ENCODE peak calls at places on chromosome X, in four cellular contexts. U is tibial artery, D is transverse colon, W is AG04450. N is an unnamed sample.

GRCh38 chrX:16512401-16512776 is 137.6 kb upstream of the S100G start:
- DNase-seq in U (no peak), D (no peak), W (no peak), N (no peak)

GRCh38 chrX:117996918-117997480 is 119.6 kb downstream of the KLHL13 start:
- DNase-seq in U (no peak), D (no peak), W (no peak), N (no peak)

GRCh38 chrX:34778961-34779360 is 121.9 kb upstream of the TMEM47 start:
- DNase-seq in U (no peak), D (no peak), W (peak; percentile 15), N (no peak)

GRCh38 chrX:47283015-47283771 is 50.4 kb downstream of the USP11 start:
- DNase-seq in U (no peak), D (no peak), W (no peak), N (peak; percentile 70)

GRCh38 chrX:46628406-46629371 is 55.1 kb downstream of the CHST7 start:
- DNase-seq in U (peak; percentile 80), D (peak; percentile 16), W (peak; percentile 21), N (no peak)

GRCh38 chrX:152632445-152633097 is 5.1 kb upstream of the GABRQ start:
- DNase-seq in U (peak; percentile 55), D (peak; percentile 47), W (peak; percentile 6), N (peak; percentile 22)

GRCh38 chrX:24245201-24245600 is 68.7 kb downstream of the SUPT20HL2 start:
- DNase-seq in U (no peak), D (no peak), W (no peak), N (no peak)

GRCh38 chrX:133868687-133869086 is 116.7 kb downstream of the GPC3 start:
- DNase-seq in U (no peak), D (no peak), W (no peak), N (no peak)

GRCh38 chrX:57329008-57329407 is 42.5 kb downstream of the FAAH2 start:
- DNase-seq in U (no peak), D (no peak), W (no peak), N (no peak)
- TF ChIP-seq CTCF in U (no peak), D (no peak), W (no peak), N (no peak)

GRCh38 chrX:108167211-108167872 is 75.8 kb downstream of the ATG4A start:
- DNase-seq in U (no peak), D (no peak), W (no peak), N (no peak)

GRCh38 chrX:108169768-108170167 is 78.2 kb downstream of the ATG4A start:
- DNase-seq in U (no peak), D (no peak), W (no peak), N (no peak)

GRCh38 chrX:108165349-108166111 is 74.0 kb downstream of the ATG4A start:
- DNase-seq in U (no peak), D (no peak), W (peak; percentile 4), N (no peak)

GRCh38 chrX:108171671-108172070 is 80.1 kb downstream of the ATG4A start:
- DNase-seq in U (no peak), D (no peak), W (no peak), N (no peak)

DNA sequence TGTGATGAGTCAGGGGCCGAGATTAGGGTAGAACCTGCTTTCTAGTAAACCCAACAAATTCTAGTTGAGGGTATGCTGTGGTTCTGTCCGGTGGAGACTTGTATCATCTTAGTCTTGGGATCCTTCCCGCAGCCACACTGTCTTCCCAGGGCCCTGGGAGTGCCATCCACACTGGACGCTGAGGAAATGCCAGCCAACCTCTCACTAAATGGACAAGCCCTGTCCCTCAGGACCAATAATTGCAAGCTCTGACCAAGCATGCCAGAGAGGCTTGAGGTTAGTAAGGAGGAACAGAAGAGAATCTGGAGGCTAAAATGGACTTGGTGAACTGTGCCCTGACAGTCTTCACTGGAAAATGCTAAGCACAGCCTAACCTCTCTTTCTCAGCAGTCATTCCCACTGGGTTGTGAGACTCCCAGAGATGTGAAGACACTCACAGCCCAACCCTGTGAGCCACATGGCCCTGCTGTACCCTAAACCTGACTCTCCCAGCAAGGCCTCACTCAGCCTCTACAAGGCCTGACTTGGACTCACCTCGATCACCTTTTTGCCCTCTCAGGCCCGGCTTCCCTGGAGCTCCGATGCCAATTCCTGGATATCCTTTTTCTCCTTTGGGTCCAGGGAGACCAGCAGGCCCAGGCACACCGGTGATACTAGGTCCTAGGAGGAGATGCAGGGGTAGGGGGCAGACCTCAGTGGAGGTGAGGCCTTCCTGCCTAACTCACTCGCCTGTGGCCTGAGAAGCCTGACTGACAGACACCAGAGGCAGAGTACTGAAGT is 77.6 kb downstream of the ATG4A start:
- DNase-seq in U (no peak), D (no peak), W (no peak), N (no peak)
- H3K27ac ChIP-seq in U (no peak overlapping the region), D (no peak overlapping the region), W (no peak overlapping the region), N (no peak overlapping the region)

GRCh38 chrX:38336538-38337240 is 9.4 kb upstream of the RPGR start:
- DNase-seq in U (no peak), D (peak; percentile 47), W (no peak), N (no peak)

GRCh38 chrX:38332505-38332904 is 5.2 kb upstream of the RPGR start:
- DNase-seq in U (no peak), D (no peak), W (no peak), N (no peak)

DNA sequence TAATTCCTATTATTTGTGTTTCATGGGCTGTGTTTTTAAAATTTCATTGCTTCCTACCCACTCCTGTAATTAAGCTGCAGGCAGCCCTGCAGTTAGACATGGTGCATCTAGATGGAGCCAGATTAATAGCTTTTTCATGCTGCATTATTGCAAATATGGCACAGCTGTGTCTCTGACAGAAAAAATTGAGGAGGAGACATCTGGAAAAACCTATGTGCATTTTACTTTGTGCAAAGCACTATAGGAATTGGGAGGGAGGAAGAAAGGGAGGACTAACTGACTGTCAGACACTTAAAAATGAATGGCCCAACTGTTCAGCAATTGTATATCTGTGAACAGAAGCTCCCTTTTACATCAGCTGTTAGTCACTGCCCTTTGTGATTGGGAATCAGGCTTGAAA is 8.1 kb upstream of the RPGR start:
- DNase-seq in U (no peak), D (no peak), W (no peak), N (no peak)
- TF ChIP-seq CTCF in U (no peak), D (no peak), W (peak; percentile 4), N (peak; percentile 29)

GRCh38 chrX:36787787-36788186 is 220.4 kb upstream of the FAM47C start:
- DNase-seq in U (no peak), D (no peak), W (no peak), N (no peak)
- H3K27ac ChIP-seq in U (no peak overlapping the region), D (no peak overlapping the region), W (no peak overlapping the region), N (no peak overlapping the region)

DNA sequence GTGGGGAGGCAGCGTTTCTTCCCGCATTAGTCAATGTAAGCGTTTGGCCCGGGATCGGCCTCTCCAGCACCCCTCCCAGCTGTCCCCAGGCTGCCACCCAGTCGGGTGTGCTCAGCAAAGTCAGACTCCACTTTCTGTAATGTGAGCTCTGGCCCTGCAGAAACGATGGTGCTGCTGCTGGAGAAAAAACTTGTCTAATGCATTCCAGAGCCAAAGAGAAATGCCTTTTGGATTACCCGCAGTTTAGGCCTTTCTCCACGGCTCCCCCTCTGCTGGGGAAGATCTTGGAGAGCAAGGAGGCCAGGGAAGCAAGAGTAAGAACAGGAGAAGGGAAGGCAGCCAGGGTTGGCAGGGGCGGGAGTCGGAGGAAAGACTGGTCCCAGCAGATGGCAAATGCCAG is 55.2 kb downstream of the ELF4 start:
- DNase-seq in U (peak; percentile 27), D (no peak), W (no peak), N (no peak)
- TF ChIP-seq CTCF in U (no peak), D (no peak), W (peak; percentile 29), N (no peak)

DNA sequence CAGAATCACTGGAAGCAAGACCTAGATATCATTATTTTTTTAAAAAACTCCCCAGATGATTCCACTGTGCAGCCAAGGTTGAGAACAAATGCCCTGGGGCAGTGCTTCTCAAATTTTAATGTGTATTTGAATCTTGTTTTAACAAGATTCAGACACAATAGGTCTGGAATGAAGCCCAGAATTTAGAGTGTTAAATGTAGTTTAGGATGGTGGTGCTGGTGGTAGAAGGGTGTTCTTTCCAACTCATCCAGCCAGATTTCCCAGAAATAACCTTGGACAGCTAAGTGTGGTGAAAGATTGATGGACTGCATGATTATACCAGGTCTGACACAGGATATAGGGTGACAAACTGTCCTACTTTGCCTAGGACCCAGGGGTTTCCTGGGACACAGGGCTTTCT is 120.1 kb upstream of the MED14 start:
- DNase-seq in U (no peak), D (no peak), W (no peak), N (no peak)
- H3K27ac ChIP-seq in U (no peak overlapping the region), D (no peak overlapping the region), W (no peak overlapping the region), N (no peak overlapping the region)

GRCh38 chrX:121307441-121307840 is 260.0 kb downstream of the GLUD2 start:
- DNase-seq in U (no peak), D (no peak), W (no peak), N (no peak)

GRCh38 chrX:121310820-121311219 is 263.4 kb downstream of the GLUD2 start:
- DNase-seq in U (no peak), D (no peak), W (no peak), N (no peak)

DNA sequence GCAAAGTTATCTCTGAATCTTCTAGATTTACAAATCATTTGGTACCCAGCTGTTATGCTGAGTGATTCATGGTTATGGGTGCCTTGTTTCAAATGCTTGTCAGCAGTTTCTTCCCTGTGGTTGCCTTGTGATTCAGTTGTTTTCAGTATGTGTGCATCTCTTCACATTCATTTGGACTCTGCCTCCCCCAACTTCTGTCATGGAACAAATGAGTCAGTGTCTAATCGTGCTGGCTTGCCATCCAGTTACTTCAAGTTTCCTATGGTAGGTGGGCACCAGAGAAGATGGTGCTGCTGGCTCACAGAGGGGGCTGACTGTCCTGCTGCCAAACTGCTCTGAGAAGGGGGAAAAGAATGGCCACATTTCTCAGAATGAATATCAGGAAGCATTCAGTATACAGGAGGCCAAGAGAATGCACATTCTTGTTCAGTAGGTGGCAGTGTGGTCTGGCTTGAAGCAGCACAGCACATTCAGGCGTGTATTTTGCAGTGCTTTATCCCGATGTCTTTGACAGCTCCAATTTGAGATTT is 260.9 kb downstream of the GLUD2 start:
- DNase-seq in U (peak; percentile 28), D (peak; percentile 8), W (no peak), N (peak; percentile 51)
- TF ChIP-seq CTCF in U (peak; percentile 21), D (no peak), W (no peak), N (peak; percentile 42)

DNA sequence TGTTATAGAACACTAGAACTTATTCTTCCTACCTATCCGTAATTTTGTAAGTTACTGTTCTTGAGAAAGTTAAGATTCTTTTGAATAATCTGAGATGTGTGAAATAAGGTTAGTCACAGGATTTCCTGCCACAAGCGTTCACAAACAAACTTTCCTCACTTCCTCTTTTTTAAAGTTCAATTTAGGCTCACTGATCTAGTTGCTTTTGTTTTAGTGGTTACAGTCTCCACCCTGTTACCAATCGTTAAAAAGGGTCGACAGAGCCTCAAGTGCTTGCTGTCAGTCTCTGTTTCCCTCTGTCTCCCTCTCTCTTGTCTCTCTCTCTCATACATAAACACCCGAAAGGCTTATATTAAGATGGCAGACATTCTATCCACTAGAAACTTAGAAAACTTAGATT is 35.9 kb upstream of the STK26 start:
- DNase-seq in U (no peak), D (no peak), W (no peak), N (no peak)
- H3K27ac ChIP-seq in U (no peak overlapping the region), D (no peak overlapping the region), W (no peak overlapping the region), N (no peak overlapping the region)

GRCh38 chrX:39609941-39610340 is 487.8 kb downstream of the BCOR start:
- DNase-seq in U (no peak), D (no peak), W (no peak), N (no peak)
- TF ChIP-seq CTCF in U (no peak), D (no peak), W (no peak), N (no peak)

DNA sequence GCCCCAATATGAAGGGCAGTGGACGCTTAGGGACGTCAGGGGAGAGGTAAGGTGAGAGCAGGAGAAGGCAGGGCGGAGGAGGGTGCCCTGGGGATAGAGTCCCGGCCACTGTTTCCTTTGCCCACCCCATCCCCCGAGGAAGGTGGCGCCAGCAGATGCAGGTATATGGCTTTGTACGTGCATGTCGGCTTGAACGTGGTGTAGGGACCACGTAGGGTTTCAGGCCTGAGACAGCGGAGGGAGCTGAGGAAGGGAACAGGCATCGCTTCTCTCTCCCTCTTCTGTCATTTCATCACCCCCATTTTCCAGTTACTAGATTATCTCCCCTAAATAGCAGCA is 97.9 kb downstream of the PHKA2 start:
- DNase-seq in U (no peak), D (no peak), W (no peak), N (no peak)
- H3K27ac ChIP-seq in U (peak overlapping the region; percentile 85), D (peak overlapping the region; percentile 84), W (no peak overlapping the region), N (peak overlapping the region; percentile 84)

N was measured in dorsolateral prefrontal cortex.